ENCODE peak calls at places on chromosomes 2 and 18, in nine cellular contexts. F is BJ; Y is CD8-positive, alpha-beta T cell; Z is effector memory CD4-positive, alpha-beta T cell; N is prostate gland; K is cardiac muscle cell; X is psoas muscle; A is left lung; H is WERI-Rb-1. Q is an unnamed sample. For H3K36me3, the result is how much of the 10 kb centered on the place peaks cover.

GRCh38 chr2:191521608-191522208 is 156.2 kb upstream of the NABP1 start:
- DNase-seq in F (peak), Y (no peak), Z (no peak), N (no peak), K (peak), X (no peak), A (no peak), H (no peak), Q (no peak)

GRCh38 chr2:127080226-127080940 is 26.6 kb downstream of the BIN1 start:
- DNase-seq in F (no peak), Y (no peak), Z (peak), N (no peak), K (no peak), X (no peak), A (no peak), H (no peak), Q (no peak)

GRCh38 chr2:231991664-231992063 is 30.2 kb downstream of the DIS3L2 start:
- DNase-seq in F (no peak), Y (no peak), Z (no peak), N (no peak), K (peak), X (no peak), A (no peak), H (no peak), Q (no peak)

GRCh38 chr2:126658910-126659613 is 3.1 kb downstream of the GYPC start:
- DNase-seq in F (no peak), Y (no peak), Z (peak), N (no peak), K (peak), X (peak), A (peak), H (no peak), Q (no peak)

GRCh38 chr2:128166954-128167353 is 76.0 kb downstream of the UGGT1 start:
- DNase-seq in F (no peak), Y (no peak), Z (no peak), N (no peak), K (no peak), X (no peak), A (no peak), H (no peak), Q (no peak)

GRCh38 chr2:126244937-126245336 is 411.0 kb upstream of the GYPC start:
- DNase-seq in F (no peak), Y (no peak), Z (no peak), N (no peak), K (peak), X (no peak), A (peak), H (peak), Q (peak)

GRCh38 chr18:67001052-67001451 is 397.2 kb upstream of the CDH19 start:
- DNase-seq in F (no peak), Y (no peak), Z (no peak), N (no peak), K (no peak), X (no peak), A (no peak), H (no peak), Q (peak)

GRCh38 chr2:127219716-127220090 is 396 bp downstream of the CYP27C1 start:
- DNase-seq in F (no peak), Y (no peak), Z (no peak), N (no peak), K (no peak), X (peak), A (no peak), H (peak), Q (peak)

GRCh38 chr2:226904592-226904991 is 68.7 kb downstream of the RHBDD1 start:
- DNase-seq in F (no peak), Y (no peak), Z (no peak), N (no peak), K (no peak), X (no peak), A (no peak), H (no peak), Q (no peak)

GRCh38 chr18:79520473-79521390 is 125.0 kb downstream of the NFATC1 start:
- DNase-seq in F (no peak), Y (no peak), Z (no peak), N (no peak), K (no peak), X (no peak), A (peak), H (no peak), Q (no peak)

GRCh38 chr2:225236769-225237323 is 162.7 kb upstream of the NYAP2 start:
- DNase-seq in F (no peak), Y (no peak), Z (no peak), N (no peak), K (no peak), X (no peak), A (no peak), H (no peak), Q (no peak)
- H3K36me3 ChIP-seq in F (under half), Y (under half), Z (under half), N (under half), K (under half), X (under half), A (under half), H (under half), Q (under half)

DNA sequence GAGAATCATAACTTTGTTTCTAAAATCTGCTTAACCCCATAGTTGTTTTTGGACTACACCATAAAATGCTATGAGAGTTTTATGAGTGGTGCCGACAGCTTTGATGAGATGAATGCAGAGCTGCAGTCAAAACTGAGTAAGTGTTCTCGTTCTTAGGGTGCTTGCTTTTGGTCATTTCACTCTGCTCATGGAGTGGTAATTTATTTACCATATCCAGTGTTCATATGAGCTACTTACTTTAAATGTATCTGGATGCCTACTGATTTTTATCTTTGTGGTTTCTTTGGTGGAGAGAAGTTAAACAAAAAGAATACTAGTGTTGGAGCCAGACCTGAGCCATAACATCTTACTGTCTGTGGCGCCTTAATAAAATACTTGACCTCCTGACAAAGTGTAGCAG is 16.4 kb downstream of the NDC80 start:
- DNase-seq in F (no peak), Y (no peak), Z (no peak), N (no peak), K (no peak), X (no peak), A (no peak), H (no peak), Q (no peak)
- H3K36me3 ChIP-seq in F (under half), Y (under half), Z (under half), N (under half), K (under half), X (under half), A (under half), H (half or more), Q (half or more)

GRCh38 chr18:45951021-45951714 is 16.0 kb downstream of the EPG5 start:
- DNase-seq in F (peak), Y (no peak), Z (no peak), N (no peak), K (peak), X (peak), A (peak), H (no peak), Q (peak)
- H3K36me3 ChIP-seq in F (under half), Y (half or more), Z (half or more), N (under half), K (half or more), X (under half), A (half or more), H (half or more), Q (half or more)

DNA sequence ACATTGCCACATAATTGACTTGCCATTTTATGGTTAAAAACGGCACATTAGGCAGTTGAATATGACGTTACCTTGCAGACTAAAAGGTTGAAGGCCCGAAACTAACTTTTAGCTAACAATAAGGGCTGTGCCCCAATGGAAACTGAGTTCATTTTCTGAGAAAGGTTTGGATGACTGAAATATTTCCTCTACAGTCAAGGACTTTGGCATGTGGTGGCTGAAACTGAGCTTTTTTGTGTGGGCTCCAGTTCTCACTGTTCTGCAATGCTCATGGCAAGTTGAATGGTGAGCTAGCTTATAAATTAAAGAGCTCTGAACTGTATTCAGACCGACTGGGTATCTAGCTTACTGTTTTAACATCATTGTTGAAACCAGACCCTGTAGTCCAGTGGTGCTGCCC is 23.8 kb upstream of the TXNDC2 start:
- DNase-seq in F (no peak), Y (no peak), Z (no peak), N (no peak), K (no peak), X (no peak), A (no peak), H (no peak), Q (no peak)
- H3K36me3 ChIP-seq in F (under half), Y (under half), Z (under half), N (under half), K (under half), X (under half), A (under half), H (under half), Q (under half)

GRCh38 chr2:74373985-74374384 is 6.1 kb downstream of the DCTN1 start:
- DNase-seq in F (no peak), Y (no peak), Z (no peak), N (no peak), K (no peak), X (no peak), A (no peak), H (peak), Q (no peak)
- H3K36me3 ChIP-seq in F (under half), Y (under half), Z (under half), N (under half), K (under half), X (under half), A (half or more), H (half or more), Q (under half)

DNA sequence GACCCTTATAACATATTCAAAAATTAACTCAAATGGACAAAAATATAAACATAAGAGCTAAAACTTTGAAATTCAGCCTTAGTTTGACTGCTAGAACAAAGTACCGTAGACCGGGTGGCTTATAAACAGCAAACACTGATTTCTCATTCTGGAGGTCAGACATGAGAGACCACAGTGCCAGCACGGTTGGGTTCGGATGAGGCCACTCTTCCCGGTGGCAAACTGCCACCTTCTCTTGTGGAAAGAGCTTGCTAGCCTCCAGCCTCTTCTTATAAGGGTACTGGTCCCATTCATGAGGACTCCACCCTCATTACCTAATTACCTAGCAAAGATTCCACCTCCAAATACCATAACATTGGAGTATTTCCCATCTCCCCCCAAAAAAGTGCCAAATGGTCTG is 91.3 kb downstream of the FAM210A start:
- DNase-seq in F (no peak), Y (no peak), Z (no peak), N (no peak), K (no peak), X (no peak), A (no peak), H (no peak), Q (no peak)
- H3K36me3 ChIP-seq in F (under half), Y (under half), Z (under half), N (under half), K (under half), X (under half), A (under half), H (under half), Q (under half)

GRCh38 chr2:36478999-36479398 is 119.0 kb downstream of the FEZ2 start:
- DNase-seq in F (no peak), Y (no peak), Z (no peak), N (no peak), K (no peak), X (no peak), A (no peak), H (no peak), Q (no peak)
- H3K36me3 ChIP-seq in F (under half), Y (under half), Z (under half), N (under half), K (under half), X (under half), A (under half), H (under half), Q (half or more)